ENCODE peak calls at places on chromosome 12, in five cellular contexts. One of them, this sample, is unnamed.

GRCh38 chr12:56128669-56129209 is 672 bp downstream of the ESYT1 start:
- DNase-seq in IMR-90: no peak
- DNase-seq in fibroblast of mammary gland: no peak
- DNase-seq in HCT116: no peak
- DNase-seq in tibial nerve: no peak
- DNase-seq in this sample: no peak

GRCh38 chr12:58811346-58811745 is 109.0 kb downstream of the LRIG3 start:
- DNase-seq in IMR-90: no peak
- DNase-seq in fibroblast of mammary gland: no peak
- DNase-seq in HCT116: no peak
- DNase-seq in tibial nerve: no peak
- DNase-seq in this sample: no peak

GRCh38 chr12:22543246-22544037 is 900 bp downstream of the C2CD5 start:
- DNase-seq in IMR-90: peak; percentile 8
- DNase-seq in fibroblast of mammary gland: peak; percentile 22
- DNase-seq in HCT116: no peak
- DNase-seq in tibial nerve: peak; percentile 18
- DNase-seq in this sample: no peak

GRCh38 chr12:65524666-65525065 is 246.2 kb downstream of the MSRB3 start:
- DNase-seq in IMR-90: peak; percentile 89
- DNase-seq in fibroblast of mammary gland: peak; percentile 89
- DNase-seq in HCT116: no peak
- DNase-seq in tibial nerve: no peak
- DNase-seq in this sample: peak; percentile 88

GRCh38 chr12:14946856-14947255 is 8.5 kb upstream of the ERP27 start:
- DNase-seq in IMR-90: no peak
- DNase-seq in fibroblast of mammary gland: no peak
- DNase-seq in HCT116: no peak
- DNase-seq in tibial nerve: no peak
- DNase-seq in this sample: no peak

GRCh38 chr12:6426882-6427671 is 17.7 kb upstream of the CD27 start:
- DNase-seq in IMR-90: no peak
- DNase-seq in fibroblast of mammary gland: no peak
- DNase-seq in HCT116: no peak
- DNase-seq in tibial nerve: no peak
- DNase-seq in this sample: no peak

GRCh38 chr12:72072613-72073212 is 134.1 kb downstream of the TPH2 start:
- DNase-seq in IMR-90: no peak
- DNase-seq in fibroblast of mammary gland: no peak
- DNase-seq in HCT116: no peak
- DNase-seq in tibial nerve: no peak
- DNase-seq in this sample: no peak

GRCh38 chr12:27525373-27525772 is 1.4 kb downstream of the PPFIBP1 start:
- DNase-seq in IMR-90: peak; percentile 81
- DNase-seq in fibroblast of mammary gland: peak; percentile 90
- DNase-seq in HCT116: no peak
- DNase-seq in tibial nerve: no peak
- DNase-seq in this sample: no peak

GRCh38 chr12:123908884-123909807 is 63.5 kb downstream of the CCDC92 start:
- DNase-seq in IMR-90: no peak
- DNase-seq in fibroblast of mammary gland: no peak
- DNase-seq in HCT116: no peak
- DNase-seq in tibial nerve: no peak
- DNase-seq in this sample: no peak

GRCh38 chr12:67681941-67682340 is 33.4 kb downstream of the DYRK2 start:
- DNase-seq in IMR-90: no peak
- DNase-seq in fibroblast of mammary gland: no peak
- DNase-seq in HCT116: no peak
- DNase-seq in tibial nerve: no peak
- DNase-seq in this sample: no peak

GRCh38 chr12:107331912-107332311 is 238.6 kb upstream of the CRY1 start:
- DNase-seq in IMR-90: no peak
- DNase-seq in fibroblast of mammary gland: no peak
- DNase-seq in HCT116: no peak
- DNase-seq in tibial nerve: no peak
- DNase-seq in this sample: no peak

DNA sequence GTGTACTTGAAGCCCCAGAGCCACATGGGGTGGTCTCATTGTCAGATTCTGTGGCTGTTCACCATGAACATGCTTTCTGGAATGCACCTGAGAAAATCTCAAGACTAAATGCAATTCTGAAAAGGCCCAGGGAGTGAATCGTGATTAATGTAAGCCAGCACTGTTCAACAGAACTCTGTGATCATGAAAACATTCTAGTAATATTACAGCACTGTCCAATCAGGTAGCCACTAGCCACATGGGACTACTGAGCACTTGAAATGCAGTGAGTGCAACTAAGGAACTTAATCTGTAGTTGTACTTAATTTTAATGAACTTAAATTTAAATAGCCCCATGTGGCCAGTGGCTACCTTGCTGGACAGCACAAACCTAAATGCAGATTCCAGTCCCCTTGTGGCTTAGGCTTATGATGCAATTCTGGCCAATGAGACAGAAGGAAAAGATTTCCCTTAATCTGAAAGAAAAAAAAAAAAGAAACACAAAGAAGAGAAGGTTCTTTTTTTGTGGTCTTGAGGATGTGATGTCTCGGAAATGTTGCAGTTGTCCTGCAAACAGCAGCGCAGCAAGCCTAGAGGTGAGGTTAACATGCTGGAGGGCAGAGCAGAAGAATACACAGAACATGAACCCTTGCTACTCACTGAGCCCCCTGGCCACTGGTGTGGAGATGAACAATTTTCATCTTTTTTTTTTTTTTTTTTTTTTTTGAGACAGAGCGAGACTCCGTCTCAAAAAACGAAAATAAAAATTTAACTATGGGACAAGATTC is 48.2 kb downstream of the SPPL3 start:
- DNase-seq in IMR-90: no peak
- DNase-seq in fibroblast of mammary gland: peak; percentile 18
- DNase-seq in HCT116: no peak
- DNase-seq in tibial nerve: no peak
- DNase-seq in this sample: no peak
- TF ChIP-seq CTCF in IMR-90: no peak
- TF ChIP-seq CTCF in fibroblast of mammary gland: no peak
- TF ChIP-seq CTCF in HCT116: no peak
- TF ChIP-seq CTCF in tibial nerve: no peak
- TF ChIP-seq CTCF in this sample: no peak

DNA sequence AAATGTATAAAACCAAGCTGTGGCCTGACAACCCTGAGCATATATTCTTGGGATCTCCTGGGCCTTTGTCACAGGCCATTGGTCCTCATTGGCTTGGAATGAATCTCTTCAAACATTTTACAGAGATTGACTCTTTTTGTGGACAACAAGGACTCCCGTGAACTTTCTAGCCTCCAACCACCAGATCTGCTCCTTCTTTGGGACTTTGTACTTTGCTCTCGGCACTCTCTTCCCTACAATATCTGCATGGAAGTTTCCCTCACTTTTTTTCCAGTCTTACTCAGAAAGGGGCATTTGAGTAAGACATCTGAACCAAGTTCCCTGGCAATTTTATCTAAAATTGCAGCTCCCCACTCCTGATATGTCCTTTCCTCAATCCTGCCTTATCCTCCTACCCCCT is 158.8 kb downstream of the PHLDA1 start:
- DNase-seq in IMR-90: no peak
- DNase-seq in fibroblast of mammary gland: no peak
- DNase-seq in HCT116: no peak
- DNase-seq in tibial nerve: no peak
- DNase-seq in this sample: no peak
- H3K4me3 ChIP-seq in IMR-90: no peak overlapping the region
- H3K4me3 ChIP-seq in fibroblast of mammary gland: no peak overlapping the region
- H3K4me3 ChIP-seq in HCT116: no peak overlapping the region
- H3K4me3 ChIP-seq in tibial nerve: no peak overlapping the region
- H3K4me3 ChIP-seq in this sample: no peak overlapping the region

GRCh38 chr12:133080051-133080618 is 588 bp upstream of the ZNF140 start:
- DNase-seq in IMR-90: peak; percentile 99
- DNase-seq in fibroblast of mammary gland: peak; percentile 99
- DNase-seq in HCT116: no peak
- DNase-seq in tibial nerve: peak; percentile 93
- DNase-seq in this sample: peak; percentile 97

GRCh38 chr12:133083345-133083744 is 2.6 kb downstream of the ZNF140 start:
- DNase-seq in IMR-90: no peak
- DNase-seq in fibroblast of mammary gland: no peak
- DNase-seq in HCT116: no peak
- DNase-seq in tibial nerve: no peak
- DNase-seq in this sample: no peak

GRCh38 chr12:133081408-133081806 is 684 bp downstream of the ZNF140 start:
- DNase-seq in IMR-90: no peak
- DNase-seq in fibroblast of mammary gland: no peak
- DNase-seq in HCT116: no peak
- DNase-seq in tibial nerve: no peak
- DNase-seq in this sample: no peak

GRCh38 chr12:133080619-133081407 is at the start of gene ZNF140:
- DNase-seq in IMR-90: peak; percentile 96
- DNase-seq in fibroblast of mammary gland: peak; percentile 95
- DNase-seq in HCT116: no peak
- DNase-seq in tibial nerve: peak; percentile 89
- DNase-seq in this sample: peak; percentile 89
- TF ChIP-seq CTCF in IMR-90: peak; percentile 7
- TF ChIP-seq CTCF in fibroblast of mammary gland: no peak
- TF ChIP-seq CTCF in HCT116: no peak
- TF ChIP-seq CTCF in tibial nerve: peak; percentile 65
- TF ChIP-seq CTCF in this sample: no peak

DNA sequence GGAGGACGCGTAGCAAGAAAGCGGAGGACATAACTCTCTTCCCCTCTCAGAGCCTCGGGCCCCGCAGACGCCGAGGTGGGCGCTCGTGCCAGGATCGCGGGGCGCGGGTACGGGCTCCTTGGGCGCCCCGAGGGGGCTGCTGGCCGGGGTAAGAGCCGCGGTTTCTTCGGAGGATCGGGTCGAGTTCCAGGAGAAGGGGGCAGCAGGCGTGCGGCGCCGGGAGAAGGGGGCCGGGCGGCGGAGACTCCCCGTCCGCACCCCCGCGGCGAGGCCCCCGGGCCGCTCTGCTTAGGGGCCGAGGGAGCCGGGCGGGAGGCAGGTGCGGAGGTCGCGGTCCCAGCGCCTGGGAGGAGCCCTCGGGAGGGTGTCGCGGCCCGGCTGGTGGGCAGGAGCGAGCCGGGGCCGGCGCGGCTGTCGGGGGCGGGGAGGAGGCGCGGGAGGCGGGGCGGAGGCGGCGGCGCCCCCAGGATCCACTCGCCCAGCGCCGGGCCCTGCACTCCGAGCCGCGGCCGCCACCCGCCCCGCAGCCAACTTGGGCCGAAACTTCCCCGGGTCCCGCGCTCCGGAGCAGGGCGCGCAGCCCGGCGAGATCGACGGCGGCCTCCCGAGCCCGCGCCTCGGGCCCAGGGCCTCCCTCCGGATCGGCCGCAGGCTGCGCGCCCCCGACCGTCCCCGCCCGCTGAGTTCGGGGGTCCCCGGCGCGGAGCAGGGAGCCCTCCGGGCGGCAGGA is 64.4 kb downstream of the FBXL14 start:
- DNase-seq in IMR-90: no peak
- DNase-seq in fibroblast of mammary gland: no peak
- DNase-seq in HCT116: no peak
- DNase-seq in tibial nerve: no peak
- DNase-seq in this sample: no peak
- H3K4me3 ChIP-seq in IMR-90: peak overlapping the region; percentile 58
- H3K4me3 ChIP-seq in fibroblast of mammary gland: peak overlapping the region; percentile 48
- H3K4me3 ChIP-seq in HCT116: no peak overlapping the region
- H3K4me3 ChIP-seq in tibial nerve: peak overlapping the region; percentile 53
- H3K4me3 ChIP-seq in this sample: peak overlapping the region; percentile 46

GRCh38 chr12:87413784-87414183 is 615.4 kb downstream of the C12orf50 start:
- DNase-seq in IMR-90: peak; percentile 47
- DNase-seq in fibroblast of mammary gland: peak; percentile 12
- DNase-seq in HCT116: no peak
- DNase-seq in tibial nerve: no peak
- DNase-seq in this sample: no peak
- TF ChIP-seq CTCF in IMR-90: no peak
- TF ChIP-seq CTCF in fibroblast of mammary gland: no peak
- TF ChIP-seq CTCF in HCT116: no peak
- TF ChIP-seq CTCF in tibial nerve: no peak
- TF ChIP-seq CTCF in this sample: no peak

GRCh38 chr12:91180162-91180561 is 2.5 kb downstream of the DCN start:
- DNase-seq in IMR-90: no peak
- DNase-seq in fibroblast of mammary gland: no peak
- DNase-seq in HCT116: no peak
- DNase-seq in tibial nerve: no peak
- DNase-seq in this sample: no peak
- H3K4me3 ChIP-seq in IMR-90: peak overlapping the region; percentile 94
- H3K4me3 ChIP-seq in fibroblast of mammary gland: peak overlapping the region; percentile 51
- H3K4me3 ChIP-seq in HCT116: no peak overlapping the region
- H3K4me3 ChIP-seq in tibial nerve: peak overlapping the region; percentile 20
- H3K4me3 ChIP-seq in this sample: peak overlapping the region; percentile 52

DNA sequence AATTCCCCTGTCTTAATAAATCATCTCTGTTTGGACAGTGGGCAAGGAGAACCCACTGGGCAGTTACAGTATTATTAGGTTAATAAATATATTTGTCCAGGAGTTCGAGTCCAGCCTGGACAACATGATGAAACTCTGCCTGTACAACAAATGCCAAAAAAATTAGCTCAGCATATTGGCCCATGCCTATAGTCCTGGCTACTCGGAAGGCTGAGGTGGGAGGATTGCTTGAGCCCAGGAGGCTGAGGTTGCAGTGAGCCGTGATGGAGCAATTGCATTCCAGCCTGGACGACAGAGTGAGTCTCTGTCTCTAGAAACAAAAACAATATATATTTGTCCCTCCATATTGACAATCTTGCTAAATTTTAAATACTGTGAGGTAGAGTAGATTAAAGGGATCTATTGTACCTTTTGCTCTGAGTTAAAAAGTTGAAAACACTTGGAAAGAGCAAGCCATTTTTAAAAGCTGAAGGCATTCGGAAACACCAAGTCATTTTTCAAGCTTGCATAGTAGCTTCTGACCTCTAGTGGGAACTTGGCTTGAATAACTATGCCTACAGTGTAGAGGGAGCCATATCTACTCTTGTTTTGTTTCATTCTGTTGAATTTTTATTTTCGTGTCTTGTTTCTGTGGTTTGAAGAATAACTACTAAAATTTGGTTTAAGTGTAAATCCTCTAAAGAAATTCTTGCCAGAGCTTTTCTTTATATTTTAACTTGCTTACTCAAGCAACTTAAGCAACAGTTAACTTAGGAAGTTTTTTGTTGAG is 14.6 kb upstream of the EEA1 start:
- DNase-seq in IMR-90: peak; percentile 31
- DNase-seq in fibroblast of mammary gland: peak; percentile 60
- DNase-seq in HCT116: no peak
- DNase-seq in tibial nerve: no peak
- DNase-seq in this sample: no peak
- TF ChIP-seq CTCF in IMR-90: no peak
- TF ChIP-seq CTCF in fibroblast of mammary gland: peak; percentile 35
- TF ChIP-seq CTCF in HCT116: peak; percentile 25
- TF ChIP-seq CTCF in tibial nerve: no peak
- TF ChIP-seq CTCF in this sample: no peak